ENCODE peak calls at places on chromosome 13, in six cellular contexts. One of them, this sample, is unnamed.

GRCh38 chr13:78608254-78608704 is 4.9 kb upstream of the POU4F1 start:
- DNase-seq in endothelial cell: no peak
- DNase-seq in OCI-LY7: no peak
- DNase-seq in upper lobe of left lung: no peak
- DNase-seq in mesothelial cell of epicardium: no peak
- DNase-seq in heart left ventricle: no peak
- DNase-seq in this sample: no peak

GRCh38 chr13:83178008-83178407 is 704.3 kb downstream of the SLITRK1 start:
- DNase-seq in mesothelial cell of epicardium: no peak
- DNase-seq in OCI-LY7: no peak
- DNase-seq in endothelial cell: no peak
- DNase-seq in heart left ventricle: no peak
- DNase-seq in upper lobe of left lung: no peak
- DNase-seq in this sample: no peak

GRCh38 chr13:42405665-42406390 is 133.9 kb downstream of the AKAP11 start:
- DNase-seq in upper lobe of left lung: no peak
- DNase-seq in endothelial cell: no peak
- DNase-seq in heart left ventricle: no peak
- DNase-seq in OCI-LY7: no peak
- DNase-seq in mesothelial cell of epicardium: no peak
- DNase-seq in this sample: no peak

GRCh38 chr13:35470671-35471465 is 5.6 kb downstream of the MAB21L1 start:
- DNase-seq in upper lobe of left lung: peak; percentile 82
- DNase-seq in heart left ventricle: peak; percentile 70
- DNase-seq in endothelial cell: peak; percentile 60
- DNase-seq in OCI-LY7: no peak
- DNase-seq in mesothelial cell of epicardium: peak; percentile 26
- DNase-seq in this sample: no peak

GRCh38 chr13:95710313-95710712 is 33.4 kb downstream of the DNAJC3 start:
- DNase-seq in endothelial cell: no peak
- DNase-seq in OCI-LY7: no peak
- DNase-seq in heart left ventricle: no peak
- DNase-seq in upper lobe of left lung: no peak
- DNase-seq in mesothelial cell of epicardium: no peak
- DNase-seq in this sample: no peak

GRCh38 chr13:34822681-34823080 is 119.4 kb upstream of the NBEA start:
- DNase-seq in OCI-LY7: no peak
- DNase-seq in endothelial cell: no peak
- DNase-seq in heart left ventricle: no peak
- DNase-seq in mesothelial cell of epicardium: no peak
- DNase-seq in upper lobe of left lung: no peak
- DNase-seq in this sample: no peak

GRCh38 chr13:64453831-64454230 is 2776.3 kb downstream of the PCDH9 start:
- DNase-seq in heart left ventricle: no peak
- DNase-seq in OCI-LY7: no peak
- DNase-seq in upper lobe of left lung: no peak
- DNase-seq in endothelial cell: no peak
- DNase-seq in mesothelial cell of epicardium: no peak
- DNase-seq in this sample: no peak

GRCh38 chr13:33352023-33352422 is 66.5 kb upstream of the STARD13 start:
- DNase-seq in upper lobe of left lung: no peak
- DNase-seq in heart left ventricle: no peak
- DNase-seq in OCI-LY7: no peak
- DNase-seq in mesothelial cell of epicardium: no peak
- DNase-seq in endothelial cell: no peak
- DNase-seq in this sample: no peak

GRCh38 chr13:74889321-74889720 is 592.6 kb downstream of the TBC1D4 start:
- DNase-seq in OCI-LY7: no peak
- DNase-seq in upper lobe of left lung: no peak
- DNase-seq in endothelial cell: no peak
- DNase-seq in mesothelial cell of epicardium: no peak
- DNase-seq in heart left ventricle: no peak
- DNase-seq in this sample: no peak

GRCh38 chr13:74886496-74886895 is 595.5 kb downstream of the TBC1D4 start:
- DNase-seq in endothelial cell: no peak
- DNase-seq in upper lobe of left lung: no peak
- DNase-seq in heart left ventricle: no peak
- DNase-seq in mesothelial cell of epicardium: no peak
- DNase-seq in OCI-LY7: no peak
- DNase-seq in this sample: no peak

GRCh38 chr13:74883834-74884233 is 598.1 kb downstream of the TBC1D4 start:
- DNase-seq in endothelial cell: no peak
- DNase-seq in upper lobe of left lung: no peak
- DNase-seq in mesothelial cell of epicardium: no peak
- DNase-seq in heart left ventricle: no peak
- DNase-seq in OCI-LY7: peak; percentile 1
- DNase-seq in this sample: no peak
- TF ChIP-seq CTCF in endothelial cell: no peak
- TF ChIP-seq CTCF in upper lobe of left lung: no peak
- TF ChIP-seq CTCF in mesothelial cell of epicardium: no peak
- TF ChIP-seq CTCF in heart left ventricle: no peak
- TF ChIP-seq CTCF in OCI-LY7: peak; percentile 48
- TF ChIP-seq CTCF in this sample: no peak

GRCh38 chr13:97124237-97124636 is 97.9 kb upstream of the MBNL2 start:
- DNase-seq in heart left ventricle: no peak
- DNase-seq in endothelial cell: no peak
- DNase-seq in OCI-LY7: no peak
- DNase-seq in upper lobe of left lung: no peak
- DNase-seq in mesothelial cell of epicardium: no peak
- DNase-seq in this sample: no peak

GRCh38 chr13:97125810-97126738 is 96.1 kb upstream of the MBNL2 start:
- DNase-seq in endothelial cell: no peak
- DNase-seq in heart left ventricle: no peak
- DNase-seq in upper lobe of left lung: peak; percentile 17
- DNase-seq in mesothelial cell of epicardium: no peak
- DNase-seq in OCI-LY7: no peak
- DNase-seq in this sample: no peak

GRCh38 chr13:97122381-97122996 is 99.6 kb upstream of the MBNL2 start:
- DNase-seq in upper lobe of left lung: no peak
- DNase-seq in OCI-LY7: no peak
- DNase-seq in heart left ventricle: no peak
- DNase-seq in endothelial cell: no peak
- DNase-seq in mesothelial cell of epicardium: no peak
- DNase-seq in this sample: no peak

GRCh38 chr13:97127842-97128241 is 94.3 kb upstream of the MBNL2 start:
- DNase-seq in upper lobe of left lung: no peak
- DNase-seq in endothelial cell: no peak
- DNase-seq in heart left ventricle: no peak
- DNase-seq in mesothelial cell of epicardium: no peak
- DNase-seq in OCI-LY7: no peak
- DNase-seq in this sample: no peak

DNA sequence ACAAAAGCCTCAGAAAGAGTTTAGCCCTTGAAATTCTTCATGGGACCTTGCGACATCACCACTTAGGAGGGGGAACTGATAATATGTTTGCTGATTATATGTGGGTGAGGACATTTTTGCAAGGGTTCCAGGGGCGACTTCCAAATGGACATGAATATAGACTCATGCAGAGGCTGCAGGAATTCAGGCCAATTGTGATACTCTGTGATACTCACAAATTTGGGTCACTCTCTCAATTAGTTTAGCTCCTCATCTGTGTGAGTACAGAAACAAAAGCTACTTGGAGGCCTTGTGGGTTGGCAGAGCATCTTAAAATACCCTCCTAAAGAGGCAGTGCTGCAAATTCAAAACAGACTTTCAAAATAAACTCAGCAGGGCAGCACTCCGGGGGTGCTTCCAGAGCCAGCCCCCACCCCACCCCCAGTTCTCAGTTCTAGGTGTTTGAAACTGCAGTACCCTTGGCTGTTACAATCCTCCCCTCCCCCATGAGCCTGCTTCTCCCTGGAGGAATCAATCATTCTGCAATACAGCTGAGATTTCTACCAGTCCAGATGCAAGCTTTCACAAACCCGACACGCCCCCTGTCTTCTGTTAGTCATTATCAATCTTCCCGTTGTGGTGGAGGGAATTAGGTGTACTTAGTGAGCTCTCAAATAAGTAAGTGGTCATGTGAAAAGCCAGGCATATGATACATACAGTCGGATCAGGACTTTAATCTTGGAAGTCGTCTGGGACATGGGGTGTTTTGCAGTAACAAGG is 96.9 kb upstream of the MBNL2 start:
- DNase-seq in upper lobe of left lung: no peak
- DNase-seq in heart left ventricle: no peak
- DNase-seq in mesothelial cell of epicardium: no peak
- DNase-seq in OCI-LY7: no peak
- DNase-seq in endothelial cell: no peak
- DNase-seq in this sample: no peak
- TF ChIP-seq CTCF in upper lobe of left lung: no peak
- TF ChIP-seq CTCF in heart left ventricle: no peak
- TF ChIP-seq CTCF in mesothelial cell of epicardium: no peak
- TF ChIP-seq CTCF in OCI-LY7: no peak
- TF ChIP-seq CTCF in endothelial cell: no peak
- TF ChIP-seq CTCF in this sample: no peak

DNA sequence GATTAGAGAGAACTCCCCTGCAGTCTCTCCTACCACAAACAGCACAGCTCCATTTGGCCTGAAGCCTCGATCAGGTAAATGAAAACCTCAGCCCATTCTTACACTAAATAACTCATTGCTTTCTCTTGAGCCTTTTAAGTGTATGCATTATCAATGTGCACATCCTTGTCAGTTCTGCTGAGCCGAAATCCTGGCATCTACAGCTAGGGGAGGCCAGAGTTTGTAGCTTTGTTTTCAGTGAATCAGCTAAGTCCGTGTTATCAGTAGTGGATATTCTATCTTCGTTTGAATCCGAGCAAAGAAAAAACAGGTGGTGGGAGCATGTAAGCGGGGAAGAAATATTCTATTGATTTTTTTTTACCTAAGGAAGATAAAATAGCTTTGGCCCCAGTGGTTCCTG is 84.4 kb downstream of the ESD start:
- DNase-seq in upper lobe of left lung: no peak
- DNase-seq in OCI-LY7: no peak
- DNase-seq in endothelial cell: no peak
- DNase-seq in mesothelial cell of epicardium: no peak
- DNase-seq in heart left ventricle: no peak
- DNase-seq in this sample: no peak
- TF ChIP-seq CTCF in upper lobe of left lung: no peak
- TF ChIP-seq CTCF in OCI-LY7: no peak
- TF ChIP-seq CTCF in endothelial cell: no peak
- TF ChIP-seq CTCF in mesothelial cell of epicardium: no peak
- TF ChIP-seq CTCF in heart left ventricle: no peak
- TF ChIP-seq CTCF in this sample: no peak

DNA sequence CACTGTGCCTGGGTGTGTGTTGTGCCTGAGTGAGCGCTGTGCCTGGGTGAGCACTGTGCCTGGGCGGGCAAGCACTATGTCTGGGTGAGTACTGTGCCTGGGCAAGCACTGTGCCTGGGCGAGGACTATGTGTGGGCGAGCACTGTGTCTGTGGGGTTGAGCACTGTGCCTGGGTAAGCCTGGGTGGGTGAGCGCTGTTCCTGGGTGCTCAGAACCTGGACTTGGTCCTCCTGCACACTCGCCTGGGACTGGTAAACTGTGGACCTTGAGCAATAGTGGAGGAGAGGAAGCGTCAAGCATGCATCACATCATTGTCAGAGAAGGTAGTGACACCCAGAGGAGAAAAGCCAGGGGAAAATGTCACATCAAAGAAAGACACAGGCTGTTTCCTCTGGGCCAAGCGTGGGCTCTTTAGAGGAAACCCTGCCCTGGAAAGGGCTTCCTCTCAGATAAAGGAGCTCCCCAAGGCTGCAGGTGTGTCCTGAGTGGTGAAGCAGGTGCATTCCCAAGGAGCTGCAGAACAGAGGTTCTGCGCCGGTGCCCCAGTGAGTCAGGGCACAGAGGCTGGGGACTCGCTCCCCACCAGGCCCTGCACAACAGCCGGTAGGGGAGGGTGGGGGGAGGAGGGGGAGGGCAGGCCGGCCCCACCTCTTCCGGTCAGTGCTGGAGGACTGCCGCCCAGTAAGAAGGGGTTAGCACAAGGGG is 141.2 kb downstream of the TEX29 start:
- DNase-seq in upper lobe of left lung: peak; percentile 36
- DNase-seq in mesothelial cell of epicardium: no peak
- DNase-seq in endothelial cell: no peak
- DNase-seq in heart left ventricle: no peak
- DNase-seq in OCI-LY7: no peak
- DNase-seq in this sample: no peak
- TF ChIP-seq CTCF in upper lobe of left lung: no peak
- TF ChIP-seq CTCF in mesothelial cell of epicardium: no peak
- TF ChIP-seq CTCF in endothelial cell: no peak
- TF ChIP-seq CTCF in heart left ventricle: no peak
- TF ChIP-seq CTCF in OCI-LY7: no peak
- TF ChIP-seq CTCF in this sample: no peak

GRCh38 chr13:101149735-101150380 is 266.4 kb downstream of the NALCN start:
- DNase-seq in mesothelial cell of epicardium: no peak
- DNase-seq in upper lobe of left lung: no peak
- DNase-seq in heart left ventricle: no peak
- DNase-seq in OCI-LY7: no peak
- DNase-seq in endothelial cell: peak; percentile 26
- DNase-seq in this sample: no peak
- TF ChIP-seq CTCF in mesothelial cell of epicardium: no peak
- TF ChIP-seq CTCF in upper lobe of left lung: no peak
- TF ChIP-seq CTCF in heart left ventricle: no peak
- TF ChIP-seq CTCF in OCI-LY7: peak; percentile 16
- TF ChIP-seq CTCF in endothelial cell: no peak
- TF ChIP-seq CTCF in this sample: no peak

GRCh38 chr13:112711528-112712265 is 21.9 kb downstream of the ATP11A start:
- DNase-seq in heart left ventricle: no peak
- DNase-seq in mesothelial cell of epicardium: peak; percentile 31
- DNase-seq in OCI-LY7: no peak
- DNase-seq in upper lobe of left lung: peak; percentile 73
- DNase-seq in endothelial cell: peak; percentile 61
- DNase-seq in this sample: no peak
- TF ChIP-seq CTCF in heart left ventricle: no peak
- TF ChIP-seq CTCF in mesothelial cell of epicardium: no peak
- TF ChIP-seq CTCF in OCI-LY7: no peak
- TF ChIP-seq CTCF in upper lobe of left lung: no peak
- TF ChIP-seq CTCF in endothelial cell: peak; percentile 14
- TF ChIP-seq CTCF in this sample: no peak

GRCh38 chr13:39051157-39051556 is 12.9 kb downstream of the NHLRC3 start:
- DNase-seq in upper lobe of left lung: no peak
- DNase-seq in endothelial cell: no peak
- DNase-seq in mesothelial cell of epicardium: no peak
- DNase-seq in OCI-LY7: peak; percentile 60
- DNase-seq in heart left ventricle: no peak
- DNase-seq in this sample: no peak
- TF ChIP-seq CTCF in upper lobe of left lung: no peak
- TF ChIP-seq CTCF in endothelial cell: peak; percentile 45
- TF ChIP-seq CTCF in mesothelial cell of epicardium: no peak
- TF ChIP-seq CTCF in OCI-LY7: peak; percentile 75
- TF ChIP-seq CTCF in heart left ventricle: peak; percentile 53
- TF ChIP-seq CTCF in this sample: no peak

GRCh38 chr13:81927347-81927746 is 1586.4 kb upstream of the SPRY2 start:
- DNase-seq in OCI-LY7: no peak
- DNase-seq in mesothelial cell of epicardium: no peak
- DNase-seq in endothelial cell: no peak
- DNase-seq in heart left ventricle: no peak
- DNase-seq in upper lobe of left lung: no peak
- DNase-seq in this sample: no peak
- TF ChIP-seq CTCF in OCI-LY7: peak; percentile 22
- TF ChIP-seq CTCF in mesothelial cell of epicardium: no peak
- TF ChIP-seq CTCF in endothelial cell: peak; percentile 34
- TF ChIP-seq CTCF in heart left ventricle: no peak
- TF ChIP-seq CTCF in upper lobe of left lung: no peak
- TF ChIP-seq CTCF in this sample: no peak